ENCODE peak calls at places on chromosomes 5 and 9, in seven cellular contexts. Q is prostate gland, N is breast epithelium, B is sigmoid colon, J is endothelial cell of umbilical vein, I is spleen, L is stomach. A is an unnamed sample.

GRCh38 chr5:142428036-142428772 is 103.4 kb upstream of the SPRY4 start:
- DNase-seq in Q (no peak), N (no peak), B (no peak), J (no peak), I (no peak), L (no peak), A (no peak)

GRCh38 chr5:164663223-164663989 is 1158.0 kb downstream of the MAT2B start:
- DNase-seq in Q (no peak), N (no peak), B (no peak), J (no peak), I (no peak), L (no peak), A (no peak)

GRCh38 chr5:136036293-136036911 is 7.6 kb downstream of the TGFBI start:
- DNase-seq in Q (no peak), N (no peak), B (peak), J (no peak), I (peak), L (no peak), A (no peak)

GRCh38 chr5:120803282-120803681 is 339.2 kb downstream of the PRR16 start:
- DNase-seq in Q (no peak), N (no peak), B (no peak), J (peak), I (no peak), L (no peak), A (no peak)

GRCh38 chr5:35158627-35159369 is 71.5 kb downstream of the PRLR start:
- DNase-seq in Q (no peak), N (no peak), B (no peak), J (no peak), I (no peak), L (no peak), A (no peak)

GRCh38 chr5:151661968-151662732 is 24.6 kb downstream of the SPARC start:
- DNase-seq in Q (no peak), N (no peak), B (no peak), J (peak), I (no peak), L (no peak), A (no peak)

GRCh38 chr9:108953983-108954574 is 19.9 kb downstream of the ABITRAM start:
- DNase-seq in Q (no peak), N (no peak), B (no peak), J (peak), I (no peak), L (no peak), A (no peak)

GRCh38 chr5:75466317-75466716 is 45.1 kb downstream of the CERT1 start:
- DNase-seq in Q (no peak), N (no peak), B (no peak), J (no peak), I (no peak), L (no peak), A (no peak)

GRCh38 chr9:75552941-75553340 is 337.5 kb upstream of the PCSK5 start:
- DNase-seq in Q (no peak), N (no peak), B (no peak), J (no peak), I (no peak), L (no peak), A (no peak)

GRCh38 chr5:58274199-58274598 is 185.7 kb downstream of the PLK2 start:
- DNase-seq in Q (no peak), N (no peak), B (no peak), J (peak), I (no peak), L (no peak), A (no peak)

GRCh38 chr5:96023518-96023917 is 61.9 kb upstream of the ELL2 start:
- DNase-seq in Q (no peak), N (no peak), B (no peak), J (peak), I (no peak), L (no peak), A (no peak)

GRCh38 chr5:96026334-96027065 is 64.8 kb upstream of the ELL2 start:
- DNase-seq in Q (no peak), N (no peak), B (no peak), J (no peak), I (no peak), L (no peak), A (no peak)

GRCh38 chr5:96017951-96018350 is 56.3 kb upstream of the ELL2 start:
- DNase-seq in Q (no peak), N (no peak), B (no peak), J (no peak), I (no peak), L (no peak), A (no peak)

GRCh38 chr5:96024683-96025475 is 63.2 kb upstream of the ELL2 start:
- DNase-seq in Q (no peak), N (no peak), B (no peak), J (no peak), I (no peak), L (no peak), A (no peak)

DNA sequence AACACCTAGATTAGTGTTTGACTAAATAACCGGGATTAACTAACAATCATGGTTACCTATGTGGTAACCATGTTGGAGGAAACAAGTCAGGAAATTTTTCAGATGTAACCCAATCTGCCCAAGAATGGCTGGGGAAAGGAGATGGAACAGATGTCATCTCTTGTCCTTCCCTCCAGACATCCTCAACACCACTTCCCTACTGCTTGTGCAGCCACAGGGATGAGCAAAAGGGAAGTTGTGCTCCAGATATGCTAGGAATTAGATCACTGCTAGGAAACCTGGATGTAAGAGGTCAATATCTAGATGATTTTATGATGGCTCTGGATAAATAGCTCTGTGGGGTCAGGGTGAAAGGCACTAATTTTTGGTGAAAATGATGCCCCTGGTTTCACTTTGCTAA is 61.3 kb upstream of the ELL2 start:
- DNase-seq in Q (no peak), N (no peak), B (no peak), J (peak), I (no peak), L (no peak), A (no peak)
- H3K27ac ChIP-seq in Q (no peak), N (peak), B (peak), J (no peak), I (no peak), L (no peak), A (no peak)

GRCh38 chr9:33210006-33210715 is 29.8 kb upstream of the SPINK4 start:
- DNase-seq in Q (no peak), N (no peak), B (peak), J (no peak), I (no peak), L (no peak), A (no peak)

GRCh38 chr9:33211695-33212393 is 28.1 kb upstream of the SPINK4 start:
- DNase-seq in Q (no peak), N (no peak), B (peak), J (no peak), I (no peak), L (no peak), A (peak)

DNA sequence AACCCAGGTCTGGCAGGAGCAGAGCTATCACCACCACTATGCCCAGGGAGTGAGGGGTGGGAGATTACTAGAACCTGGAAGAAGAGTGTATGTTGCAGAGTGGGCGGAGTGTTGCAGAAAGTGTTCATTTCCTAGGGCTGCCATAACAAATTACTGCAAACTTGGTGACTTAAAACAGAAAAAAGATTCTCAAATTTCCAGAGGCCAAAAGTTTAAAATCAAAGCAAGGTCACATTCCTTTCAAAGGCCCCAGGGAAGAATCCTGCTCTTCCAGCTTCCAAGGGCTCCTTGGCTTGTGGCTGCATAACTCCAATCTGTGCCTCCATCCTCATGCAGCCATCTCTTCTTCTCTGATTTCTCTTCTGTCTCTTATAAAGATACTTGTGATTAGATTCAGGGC is 30.6 kb upstream of the SPINK4 start:
- DNase-seq in Q (no peak), N (no peak), B (no peak), J (no peak), I (no peak), L (no peak), A (no peak)
- TF ChIP-seq POLR2AphosphoS5 in Q (no peak), N (no peak), B (no peak), J (no peak), I (no peak), L (no peak), A (no peak)

GRCh38 chr5:176535655-176536131 is 1.5 kb downstream of the RNF44 start:
- DNase-seq in Q (no peak), N (no peak), B (no peak), J (peak), I (peak), L (no peak), A (no peak)

GRCh38 chr5:176537608-176538504 is 654 bp upstream of the RNF44 start:
- DNase-seq in Q (peak), N (peak), B (peak), J (peak), I (peak), L (peak), A (peak)

GRCh38 chr5:176535101-176535654 is 2.0 kb downstream of the RNF44 start:
- DNase-seq in Q (peak), N (no peak), B (no peak), J (peak), I (peak), L (no peak), A (peak)

GRCh38 chr5:176536902-176537607 is at the start of gene RNF44:
- DNase-seq in Q (peak), N (peak), B (peak), J (peak), I (peak), L (peak), A (peak)

GRCh38 chr5:176536132-176536901 is 885 bp downstream of the RNF44 start:
- DNase-seq in Q (peak), N (peak), B (peak), J (peak), I (peak), L (peak), A (peak)
- TF ChIP-seq POLR2A in Q (peak), N (no peak), B (no peak), J (peak), I (peak), L (no peak), A (no peak)

GRCh38 chr5:115349001-115349817 is 52.8 kb upstream of the CCDC112 start:
- DNase-seq in Q (no peak), N (peak), B (no peak), J (peak), I (no peak), L (peak), A (peak)
- H3K27ac ChIP-seq in Q (no peak), N (no peak), B (no peak), J (peak), I (no peak), L (peak), A (peak)

GRCh38 chr5:132090107-132090506 is 16.5 kb downstream of the CSF2 start:
- DNase-seq in Q (no peak), N (no peak), B (no peak), J (peak), I (no peak), L (no peak), A (no peak)
- TF ChIP-seq POLR2AphosphoS5 in Q (no peak), N (no peak), B (no peak), J (no peak), I (no peak), L (no peak), A (no peak)

DNA sequence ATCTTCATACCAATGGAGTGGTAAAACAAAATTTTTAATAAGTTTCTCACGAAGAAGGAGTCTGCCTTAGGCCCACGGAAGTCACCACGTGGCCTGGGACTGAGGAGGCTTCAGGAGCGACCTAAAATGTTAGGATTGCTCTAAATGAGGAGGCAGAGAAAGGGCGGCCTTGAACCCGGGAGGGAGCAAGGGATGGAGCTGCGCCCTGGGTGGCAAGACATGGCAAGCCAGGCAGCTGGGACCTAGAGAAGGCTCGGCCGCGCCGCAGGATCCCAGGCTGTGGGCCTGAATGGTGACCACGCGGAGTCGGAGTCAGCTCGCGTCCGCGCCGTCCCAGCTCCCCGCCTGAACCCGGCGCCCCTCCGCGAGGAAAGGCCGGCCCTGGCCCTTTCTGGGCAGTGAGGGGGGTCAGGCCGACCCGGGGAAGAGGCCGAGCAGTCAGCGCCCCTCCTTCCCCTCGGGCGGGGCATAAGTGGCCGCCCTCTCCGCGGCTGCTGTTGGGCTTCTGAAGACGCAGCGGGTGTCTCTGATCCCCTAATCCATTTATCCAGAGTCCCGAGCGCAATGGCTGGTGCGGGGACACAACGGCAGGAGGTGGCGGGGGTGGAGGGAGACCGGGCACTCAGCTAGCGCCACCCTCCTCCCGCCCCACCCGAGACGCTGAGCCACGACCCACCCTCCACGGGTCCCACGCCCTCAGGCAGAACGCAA is 10.6 kb downstream of the IRX1 start:
- DNase-seq in Q (no peak), N (no peak), B (no peak), J (no peak), I (peak), L (no peak), A (no peak)
- TF ChIP-seq POLR2A in Q (no peak), N (no peak), B (no peak), J (no peak), I (no peak), L (no peak), A (no peak)

DNA sequence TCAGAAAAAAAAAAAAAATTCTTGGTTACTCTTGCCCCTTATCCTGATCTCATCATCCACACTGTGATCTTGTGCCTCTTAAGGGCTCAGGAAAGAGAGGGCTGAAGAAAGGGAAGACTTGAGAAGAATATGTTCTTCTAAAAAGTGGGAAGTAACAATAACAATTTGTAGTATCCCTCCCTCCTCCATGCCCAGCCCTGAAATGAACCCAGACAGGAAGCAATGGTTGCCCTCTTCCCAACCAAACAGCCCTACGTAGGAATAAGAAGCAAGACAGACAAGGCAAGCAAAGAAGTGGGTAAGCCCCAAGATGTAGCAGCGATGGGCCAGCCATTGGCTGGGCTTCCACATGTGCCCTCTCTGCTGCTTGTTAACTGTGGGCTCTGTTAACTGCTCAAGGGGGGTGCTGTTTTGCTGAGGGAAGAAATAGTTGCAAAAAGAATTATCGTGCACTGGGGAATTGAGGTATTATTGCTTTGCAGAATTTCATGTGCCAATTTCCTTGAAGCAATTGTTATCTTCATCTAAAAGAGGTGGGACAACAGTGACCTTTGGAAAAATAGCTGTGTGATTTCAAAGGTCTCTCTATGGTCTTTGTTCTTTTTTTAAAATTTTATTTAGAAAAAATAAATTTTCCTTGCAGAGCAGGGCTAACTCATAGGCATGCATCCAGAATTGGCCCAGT is 146.6 kb upstream of the PCA3 start:
- DNase-seq in Q (no peak), N (no peak), B (no peak), J (no peak), I (no peak), L (no peak), A (no peak)
- H3K27ac ChIP-seq in Q (no peak), N (no peak), B (no peak), J (no peak), I (no peak), L (no peak), A (peak)

GRCh38 chr5:139638090-139638735 is 9.9 kb upstream of the CXXC5 start:
- DNase-seq in Q (peak), N (no peak), B (peak), J (peak), I (peak), L (peak), A (peak)
- TF ChIP-seq POLR2AphosphoS5 in Q (peak), N (no peak), B (peak), J (no peak), I (peak), L (no peak), A (peak)

GRCh38 chr9:95027914-95028854 is 289.3 kb downstream of the FANCC start:
- DNase-seq in Q (no peak), N (peak), B (no peak), J (no peak), I (no peak), L (peak), A (no peak)
- TF ChIP-seq POLR2A in Q (no peak), N (no peak), B (no peak), J (no peak), I (no peak), L (no peak), A (no peak)